ENCODE peak calls at places on chromosomes 12 and 14, in five cellular contexts. One of them, this sample, is unnamed.

GRCh38 chr14:85533821-85534271 is 3.9 kb downstream of the FLRT2 start:
- DNase-seq in mammary epithelial cell: peak
- DNase-seq in GM19239: no peak
- DNase-seq in activated naive CD4-positive, alpha-beta T cell treated with anti-CD3 and anti-CD28 coated beads, Interleukin-2, amount 10 ng/mL, durations not matched to agents 7 days and 5 days: no peak
- DNase-seq in stimulated activated CD8-positive, alpha-beta memory T cell treated with anti-CD3 and anti-CD28 coated beads, Interleukin-15, amount 100 ng/mL, for 4 hours: no peak
- DNase-seq in this sample: no peak

GRCh38 chr12:132040906-132041606 is 91.3 kb downstream of the EP400 start:
- DNase-seq in GM19239: no peak
- DNase-seq in mammary epithelial cell: no peak
- DNase-seq in activated naive CD4-positive, alpha-beta T cell treated with anti-CD3 and anti-CD28 coated beads, Interleukin-2, amount 10 ng/mL, durations not matched to agents 7 days and 5 days: no peak
- DNase-seq in stimulated activated CD8-positive, alpha-beta memory T cell treated with anti-CD3 and anti-CD28 coated beads, Interleukin-15, amount 100 ng/mL, for 4 hours: no peak
- DNase-seq in this sample: no peak

GRCh38 chr12:110669193-110669502 is 19.8 kb downstream of the HVCN1 start:
- DNase-seq in stimulated activated CD8-positive, alpha-beta memory T cell treated with anti-CD3 and anti-CD28 coated beads, Interleukin-15, amount 100 ng/mL, for 4 hours: no peak
- DNase-seq in mammary epithelial cell: no peak
- DNase-seq in activated naive CD4-positive, alpha-beta T cell treated with anti-CD3 and anti-CD28 coated beads, Interleukin-2, amount 10 ng/mL, durations not matched to agents 7 days and 5 days: no peak
- DNase-seq in GM19239: no peak
- DNase-seq in this sample: peak

GRCh38 chr14:106276326-106277267 is 750.2 kb downstream of the TMEM121 start:
- DNase-seq in GM19239: no peak
- DNase-seq in mammary epithelial cell: no peak
- DNase-seq in activated naive CD4-positive, alpha-beta T cell treated with anti-CD3 and anti-CD28 coated beads, Interleukin-2, amount 10 ng/mL, durations not matched to agents 7 days and 5 days: peak
- DNase-seq in stimulated activated CD8-positive, alpha-beta memory T cell treated with anti-CD3 and anti-CD28 coated beads, Interleukin-15, amount 100 ng/mL, for 4 hours: no peak
- DNase-seq in this sample: no peak

GRCh38 chr12:2138871-2139308 is 86.1 kb downstream of the CACNA1C start:
- DNase-seq in stimulated activated CD8-positive, alpha-beta memory T cell treated with anti-CD3 and anti-CD28 coated beads, Interleukin-15, amount 100 ng/mL, for 4 hours: no peak
- DNase-seq in GM19239: no peak
- DNase-seq in mammary epithelial cell: no peak
- DNase-seq in activated naive CD4-positive, alpha-beta T cell treated with anti-CD3 and anti-CD28 coated beads, Interleukin-2, amount 10 ng/mL, durations not matched to agents 7 days and 5 days: no peak
- DNase-seq in this sample: no peak

GRCh38 chr12:12551115-12551514 is 11.5 kb downstream of the DUSP16 start:
- DNase-seq in mammary epithelial cell: no peak
- DNase-seq in stimulated activated CD8-positive, alpha-beta memory T cell treated with anti-CD3 and anti-CD28 coated beads, Interleukin-15, amount 100 ng/mL, for 4 hours: no peak
- DNase-seq in activated naive CD4-positive, alpha-beta T cell treated with anti-CD3 and anti-CD28 coated beads, Interleukin-2, amount 10 ng/mL, durations not matched to agents 7 days and 5 days: no peak
- DNase-seq in GM19239: no peak
- DNase-seq in this sample: no peak

GRCh38 chr12:92496790-92497189 is 206.0 kb upstream of the PLEKHG7 start:
- DNase-seq in GM19239: no peak
- DNase-seq in mammary epithelial cell: peak
- DNase-seq in activated naive CD4-positive, alpha-beta T cell treated with anti-CD3 and anti-CD28 coated beads, Interleukin-2, amount 10 ng/mL, durations not matched to agents 7 days and 5 days: no peak
- DNase-seq in stimulated activated CD8-positive, alpha-beta memory T cell treated with anti-CD3 and anti-CD28 coated beads, Interleukin-15, amount 100 ng/mL, for 4 hours: no peak
- DNase-seq in this sample: no peak

GRCh38 chr12:12803186-12803585 is 10.0 kb upstream of the DDX47 start:
- DNase-seq in activated naive CD4-positive, alpha-beta T cell treated with anti-CD3 and anti-CD28 coated beads, Interleukin-2, amount 10 ng/mL, durations not matched to agents 7 days and 5 days: peak
- DNase-seq in GM19239: peak
- DNase-seq in stimulated activated CD8-positive, alpha-beta memory T cell treated with anti-CD3 and anti-CD28 coated beads, Interleukin-15, amount 100 ng/mL, for 4 hours: no peak
- DNase-seq in mammary epithelial cell: peak
- DNase-seq in this sample: peak

GRCh38 chr12:120225200-120225558 is 24.3 kb upstream of the RPLP0 start:
- DNase-seq in mammary epithelial cell: no peak
- DNase-seq in activated naive CD4-positive, alpha-beta T cell treated with anti-CD3 and anti-CD28 coated beads, Interleukin-2, amount 10 ng/mL, durations not matched to agents 7 days and 5 days: no peak
- DNase-seq in stimulated activated CD8-positive, alpha-beta memory T cell treated with anti-CD3 and anti-CD28 coated beads, Interleukin-15, amount 100 ng/mL, for 4 hours: no peak
- DNase-seq in GM19239: no peak
- DNase-seq in this sample: no peak

GRCh38 chr12:28425531-28425930 is 235.3 kb downstream of the CCDC91 start:
- DNase-seq in GM19239: no peak
- DNase-seq in mammary epithelial cell: no peak
- DNase-seq in activated naive CD4-positive, alpha-beta T cell treated with anti-CD3 and anti-CD28 coated beads, Interleukin-2, amount 10 ng/mL, durations not matched to agents 7 days and 5 days: no peak
- DNase-seq in stimulated activated CD8-positive, alpha-beta memory T cell treated with anti-CD3 and anti-CD28 coated beads, Interleukin-15, amount 100 ng/mL, for 4 hours: no peak
- DNase-seq in this sample: no peak

GRCh38 chr14:69056389-69056788 is 77.3 kb upstream of the ACTN1 start:
- DNase-seq in activated naive CD4-positive, alpha-beta T cell treated with anti-CD3 and anti-CD28 coated beads, Interleukin-2, amount 10 ng/mL, durations not matched to agents 7 days and 5 days: no peak
- DNase-seq in GM19239: no peak
- DNase-seq in stimulated activated CD8-positive, alpha-beta memory T cell treated with anti-CD3 and anti-CD28 coated beads, Interleukin-15, amount 100 ng/mL, for 4 hours: no peak
- DNase-seq in mammary epithelial cell: peak
- DNase-seq in this sample: no peak

GRCh38 chr12:89962648-89963047 is 254.0 kb upstream of the ATP2B1 start:
- DNase-seq in activated naive CD4-positive, alpha-beta T cell treated with anti-CD3 and anti-CD28 coated beads, Interleukin-2, amount 10 ng/mL, durations not matched to agents 7 days and 5 days: no peak
- DNase-seq in GM19239: no peak
- DNase-seq in stimulated activated CD8-positive, alpha-beta memory T cell treated with anti-CD3 and anti-CD28 coated beads, Interleukin-15, amount 100 ng/mL, for 4 hours: no peak
- DNase-seq in mammary epithelial cell: no peak
- DNase-seq in this sample: no peak

GRCh38 chr12:1812650-1813302 is 7.6 kb upstream of the LRTM2 start:
- DNase-seq in GM19239: no peak
- DNase-seq in stimulated activated CD8-positive, alpha-beta memory T cell treated with anti-CD3 and anti-CD28 coated beads, Interleukin-15, amount 100 ng/mL, for 4 hours: no peak
- DNase-seq in mammary epithelial cell: no peak
- DNase-seq in activated naive CD4-positive, alpha-beta T cell treated with anti-CD3 and anti-CD28 coated beads, Interleukin-2, amount 10 ng/mL, durations not matched to agents 7 days and 5 days: no peak
- DNase-seq in this sample: no peak

GRCh38 chr12:102474438-102475064 is 5.8 kb downstream of the IGF1 start:
- DNase-seq in activated naive CD4-positive, alpha-beta T cell treated with anti-CD3 and anti-CD28 coated beads, Interleukin-2, amount 10 ng/mL, durations not matched to agents 7 days and 5 days: no peak
- DNase-seq in mammary epithelial cell: peak
- DNase-seq in stimulated activated CD8-positive, alpha-beta memory T cell treated with anti-CD3 and anti-CD28 coated beads, Interleukin-15, amount 100 ng/mL, for 4 hours: no peak
- DNase-seq in GM19239: no peak
- DNase-seq in this sample: no peak

GRCh38 chr12:1171657-1172056 is 180.6 kb downstream of the ERC1 start:
- DNase-seq in mammary epithelial cell: no peak
- DNase-seq in GM19239: no peak
- DNase-seq in stimulated activated CD8-positive, alpha-beta memory T cell treated with anti-CD3 and anti-CD28 coated beads, Interleukin-15, amount 100 ng/mL, for 4 hours: no peak
- DNase-seq in activated naive CD4-positive, alpha-beta T cell treated with anti-CD3 and anti-CD28 coated beads, Interleukin-2, amount 10 ng/mL, durations not matched to agents 7 days and 5 days: no peak
- DNase-seq in this sample: no peak